ENCODE peak calls at places on chromosome 19, in six cellular contexts. W, Z, U, F, J and R are unnamed samples.

GRCh38 chr19:5058456-5059190 is 89.7 kb downstream of the KDM4B start:
- DNase-seq in Z (no peak), F (no peak), J (no peak), U (no peak), W (no peak), R (no peak)

GRCh38 chr19:36103842-36104552 is 6.9 kb upstream of the OVOL3 start:
- DNase-seq in F (no peak), J (no peak), W (no peak), Z (no peak), U (no peak), R (peak)

GRCh38 chr19:55046975-55047622 is 9.0 kb upstream of the GP6 start:
- DNase-seq in W (no peak), Z (no peak), J (no peak), F (no peak), U (no peak), R (no peak)

GRCh38 chr19:47024502-47024901 is 4.9 kb downstream of the NPAS1 start:
- DNase-seq in U (no peak), J (no peak), W (no peak), Z (no peak), F (no peak), R (no peak)

GRCh38 chr19:37074819-37075362 is 3.3 kb upstream of the ZNF420 start:
- DNase-seq in Z (no peak), J (no peak), F (no peak), W (no peak), U (no peak), R (no peak)

GRCh38 chr19:47663435-47663910 is 49.7 kb upstream of the EHD2 start:
- DNase-seq in U (no peak), J (no peak), F (no peak), W (no peak), Z (no peak), R (no peak)

GRCh38 chr19:49255674-49256073 is 69.3 kb downstream of the SLC6A16 start:
- DNase-seq in Z (no peak), W (no peak), F (no peak), J (no peak), U (no peak), R (no peak)

GRCh38 chr19:35592226-35592625 is 6.3 kb downstream of the PMIS2 start:
- DNase-seq in U (no peak), F (no peak), W (no peak), Z (no peak), J (no peak), R (peak)

GRCh38 chr19:50368649-50369570 is 3.5 kb upstream of the NAPSA start:
- DNase-seq in U (no peak), W (peak), F (peak), J (peak), Z (peak), R (peak)

GRCh38 chr19:45882652-45883585 is 3.0 kb downstream of the IRF2BP1 start:
- DNase-seq in J (peak), W (no peak), Z (peak), F (peak), U (peak), R (peak)

GRCh38 chr19:49691243-49692101 is 556 bp downstream of the CPT1C start:
- DNase-seq in F (peak), U (no peak), Z (no peak), J (peak), W (no peak), R (no peak)

GRCh38 chr19:46411088-46412033 is 2.0 kb downstream of the CCDC8 start:
- DNase-seq in U (no peak), F (no peak), J (no peak), Z (no peak), W (no peak), R (no peak)

GRCh38 chr19:30227661-30228112 is 144.5 kb upstream of the ZNF536 start:
- DNase-seq in F (peak), U (peak), J (no peak), Z (peak), W (no peak), R (peak)

GRCh38 chr19:28489126-28489660 is 723.8 kb downstream of the UQCRFS1 start:
- DNase-seq in J (no peak), F (no peak), Z (no peak), W (no peak), U (no peak), R (no peak)

GRCh38 chr19:58498316-58499020 is 13.3 kb downstream of the SLC27A5 start:
- DNase-seq in F (no peak), J (peak), W (peak), Z (no peak), U (no peak), R (no peak)

GRCh38 chr19:36605839-36606478 is 846 bp downstream of the ZNF382 start:
- DNase-seq in U (no peak), Z (no peak), W (no peak), J (no peak), F (no peak), R (peak)

GRCh38 chr19:49546825-49547565 is 19.2 kb downstream of the RCN3 start:
- DNase-seq in U (no peak), F (peak), Z (peak), J (peak), W (no peak), R (peak)

GRCh38 chr19:47267350-47267759 is 7.3 kb upstream of the INAFM1 start:
- DNase-seq in W (no peak), F (no peak), Z (no peak), U (no peak), J (no peak), R (no peak)

GRCh38 chr19:8148088-8148409 is 1.3 kb downstream of the FBN3 start:
- DNase-seq in U (no peak), W (no peak), Z (no peak), F (no peak), J (no peak), R (no peak)

GRCh38 chr19:8148410-8149231 is 771 bp downstream of the FBN3 start:
- DNase-seq in Z (no peak), F (no peak), U (peak), W (no peak), J (no peak), R (no peak)

GRCh38 chr19:8146877-8147575 is 2.4 kb downstream of the FBN3 start:
- DNase-seq in Z (no peak), J (no peak), F (no peak), U (no peak), W (no peak), R (no peak)

GRCh38 chr19:8145969-8146368 is 3.4 kb downstream of the FBN3 start:
- DNase-seq in U (no peak), J (no peak), W (no peak), Z (no peak), F (no peak), R (no peak)

GRCh38 chr19:8147579-8147978 is 1.8 kb downstream of the FBN3 start:
- DNase-seq in J (no peak), F (no peak), W (no peak), Z (no peak), U (no peak), R (no peak)
- TF ChIP-seq POLR2A in J (no peak), F (no peak), W (no peak), Z (no peak), U (no peak), R (no peak)

DNA sequence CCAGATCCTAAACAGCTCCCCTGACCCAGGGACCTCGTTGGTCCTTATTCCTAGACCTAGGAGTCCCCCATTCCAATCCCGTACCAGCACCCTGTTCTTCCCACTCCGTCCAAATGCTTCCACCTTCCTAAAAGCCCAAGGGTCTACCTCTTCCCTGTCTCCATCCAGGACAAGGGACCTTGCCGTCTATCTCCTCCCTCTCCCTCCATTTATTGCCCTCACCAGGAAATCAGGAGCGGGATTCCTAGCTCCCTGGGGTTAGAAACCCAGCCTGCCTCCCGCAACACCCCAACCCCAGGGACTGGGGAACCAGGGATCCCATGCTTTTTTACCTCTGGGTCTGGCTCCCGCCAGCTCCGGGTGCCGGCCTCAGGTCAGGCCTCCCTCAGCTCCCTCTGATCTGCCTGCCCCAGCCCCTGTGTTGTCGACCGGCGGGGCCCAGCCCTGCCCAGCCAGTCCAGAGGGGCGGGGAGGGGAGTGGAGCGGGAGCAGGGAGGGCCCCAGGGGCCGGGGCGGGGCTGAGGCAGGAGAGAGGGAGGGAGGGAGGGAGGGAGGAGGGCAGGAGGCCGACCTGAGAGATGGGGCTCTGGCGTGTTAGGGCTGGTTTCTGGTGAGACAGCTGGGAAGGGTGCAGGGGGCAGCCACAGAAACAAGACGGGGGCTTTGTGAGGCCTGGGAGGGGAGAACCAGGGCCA is at the start of gene B3GNT8:
- DNase-seq in Z (peak), J (peak), U (peak), W (peak), F (peak), R (peak)
- TF ChIP-seq POLR2A in Z (peak), J (no peak), U (no peak), W (no peak), F (peak), R (no peak)

GRCh38 chr19:18203408-18203862 is 407 bp downstream of the RAB3A start:
- DNase-seq in J (no peak), W (peak), Z (no peak), U (no peak), F (peak), R (peak)

GRCh38 chr19:18203863-18204393 is at the start of gene RAB3A:
- DNase-seq in U (peak), J (peak), W (peak), F (peak), Z (peak), R (peak)

GRCh38 chr19:18205180-18205915 is 1.5 kb upstream of the RAB3A start:
- DNase-seq in F (peak), Z (peak), W (peak), J (peak), U (no peak), R (peak)

GRCh38 chr19:18206018-18206417 is 2.2 kb upstream of the RAB3A start:
- DNase-seq in W (no peak), Z (no peak), F (no peak), J (no peak), U (no peak), R (no peak)

DNA sequence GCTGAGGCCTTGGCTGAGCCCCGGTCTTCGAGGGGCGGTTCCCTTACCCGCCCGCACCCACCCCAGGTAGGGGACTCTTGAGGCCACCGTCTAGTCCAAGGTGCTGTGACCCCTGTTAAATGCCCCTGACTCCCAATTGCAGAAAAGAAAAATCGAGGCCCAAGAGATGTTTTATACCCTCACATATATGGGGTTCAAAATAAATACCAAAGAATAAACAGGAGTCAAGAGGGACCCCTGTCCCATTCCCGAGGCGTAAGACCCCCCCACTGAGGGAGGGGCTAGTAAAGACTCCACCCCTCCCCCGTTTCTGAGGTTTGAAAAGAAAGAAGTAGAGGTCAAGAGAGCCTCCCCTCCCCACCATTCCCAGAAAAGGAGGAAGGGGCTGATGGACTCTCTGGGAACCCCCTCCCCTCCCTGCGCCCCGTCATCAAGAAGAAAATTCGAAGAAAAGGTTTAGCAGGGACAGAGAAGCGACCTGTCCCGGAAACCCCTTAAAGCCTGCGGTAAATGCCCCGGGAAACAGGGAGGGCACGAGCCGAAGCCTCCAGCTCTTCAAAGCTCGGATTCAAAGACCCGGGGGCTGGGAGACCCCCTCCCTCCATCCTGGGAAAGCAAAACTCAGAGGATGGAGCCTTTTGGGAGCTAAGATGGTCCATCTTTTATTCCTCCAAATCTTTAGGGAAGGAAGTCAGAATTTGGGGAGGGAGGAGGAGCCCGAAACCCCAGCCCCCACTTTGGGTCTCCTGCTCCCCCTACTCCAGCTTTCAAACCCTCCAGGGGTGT is 745 bp upstream of the RAB3A start:
- DNase-seq in F (peak), J (peak), W (peak), U (no peak), Z (no peak), R (no peak)
- TF ChIP-seq POLR2A in F (no peak), J (peak), W (no peak), U (no peak), Z (no peak), R (peak)

GRCh38 chr19:18192673-18193387 is at the start of gene MPV17L2:
- DNase-seq in F (peak), Z (peak), J (peak), U (peak), W (peak), R (peak)
- TF ChIP-seq POLR2A in F (peak), Z (peak), J (peak), U (peak), W (peak), R (peak)

DNA sequence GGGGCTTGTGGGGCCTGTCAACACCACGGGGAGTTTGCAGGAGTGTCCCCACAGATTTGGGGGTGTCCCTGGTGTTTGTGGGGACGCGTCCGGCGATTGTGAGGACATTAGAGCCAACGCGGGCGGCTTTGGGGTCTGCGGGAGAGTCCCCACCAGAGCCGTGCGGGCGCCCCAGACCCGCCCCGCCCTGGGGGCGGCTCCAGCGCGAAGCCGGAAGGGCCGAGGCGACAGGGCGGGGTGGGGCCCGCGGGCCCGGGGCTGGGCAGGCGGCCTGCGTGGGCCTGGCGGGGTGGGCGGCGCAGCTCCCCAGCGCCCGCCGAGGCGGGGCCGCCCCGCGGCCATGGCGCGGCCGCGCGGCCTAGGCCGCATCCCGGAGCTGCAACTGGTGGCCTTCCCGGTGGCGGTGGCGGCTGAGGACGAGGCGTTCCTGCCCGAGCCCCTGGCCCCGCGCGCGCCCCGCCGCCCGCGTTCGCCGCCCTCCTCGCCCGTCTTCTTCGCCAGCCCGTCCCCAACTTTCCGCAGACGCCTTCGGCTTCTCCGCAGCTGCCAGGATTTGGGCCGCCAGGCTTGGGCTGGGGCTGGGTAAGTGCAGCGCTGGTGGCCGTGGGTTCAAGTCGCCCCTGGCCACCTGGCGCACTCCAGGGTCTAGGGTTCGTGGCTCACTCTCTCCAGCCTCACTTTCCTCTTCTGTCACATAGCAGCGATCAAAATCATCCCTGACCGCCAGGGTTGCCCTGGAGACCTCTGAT is 10.3 kb downstream of the PDE4A start:
- DNase-seq in J (peak), W (no peak), U (no peak), F (no peak), Z (peak), R (peak)
- TF ChIP-seq POLR2A in J (no peak), W (peak), U (no peak), F (no peak), Z (peak), R (no peak)

DNA sequence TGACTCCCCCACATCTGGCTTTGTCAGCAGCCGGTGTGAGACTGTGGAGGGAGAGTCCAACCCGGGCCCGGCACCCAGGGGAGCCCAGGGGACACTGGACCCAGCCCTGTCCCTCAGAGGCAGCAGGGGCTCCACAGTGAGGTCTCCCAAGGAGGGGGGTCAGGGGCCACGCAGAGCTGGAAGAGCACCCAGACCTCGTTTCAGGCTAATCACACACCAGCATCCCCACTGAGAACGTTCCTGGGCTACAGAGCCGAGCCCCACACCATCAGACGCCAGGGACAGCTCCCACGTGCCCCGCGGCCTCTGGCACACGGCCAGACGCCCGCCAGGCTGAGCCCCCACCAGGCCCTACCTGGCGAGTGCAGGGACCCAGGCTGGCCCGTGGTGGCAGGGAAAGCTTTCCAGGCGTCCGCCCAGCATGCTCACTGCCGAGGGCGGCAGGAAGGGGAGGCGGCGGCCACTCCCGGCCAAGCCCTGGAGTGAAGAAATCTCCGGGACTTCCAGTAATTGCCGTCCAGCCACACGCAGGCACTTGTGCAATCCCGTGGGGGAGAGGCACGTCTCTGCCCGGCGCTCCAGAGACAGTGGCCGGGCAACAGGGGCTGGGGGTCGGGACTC is 19.2 kb downstream of the SBNO2 start:
- DNase-seq in W (peak), U (no peak), F (peak), Z (peak), J (peak), R (no peak)
- TF ChIP-seq POLR2A in W (peak), U (no peak), F (peak), Z (peak), J (peak), R (no peak)

GRCh38 chr19:10431254-10431942 is 11.1 kb downstream of the PDE4A start:
- DNase-seq in J (no peak), W (no peak), F (peak), U (no peak), Z (no peak), R (peak)
- TF ChIP-seq POLR2A in J (no peak), W (no peak), F (no peak), U (no peak), Z (no peak), R (no peak)

GRCh38 chr19:13155472-13156284 is 5.5 kb downstream of the IER2 start:
- DNase-seq in W (peak), U (no peak), F (peak), Z (peak), J (peak), R (peak)

GRCh38 chr19:13153627-13154240 is 3.5 kb downstream of the IER2 start:
- DNase-seq in F (no peak), Z (no peak), J (peak), U (no peak), W (no peak), R (peak)

GRCh38 chr19:13152854-13153626 is 2.8 kb downstream of the IER2 start:
- DNase-seq in W (peak), F (peak), J (peak), U (peak), Z (peak), R (peak)

GRCh38 chr19:13154911-13155471 is 4.8 kb downstream of the IER2 start:
- DNase-seq in U (peak), F (peak), Z (peak), W (peak), J (peak), R (peak)

GRCh38 chr19:13154241-13154778 is 4.1 kb downstream of the IER2 start:
- DNase-seq in F (peak), U (no peak), Z (peak), W (peak), J (peak), R (peak)
- TF ChIP-seq POLR2A in F (peak), U (peak), Z (peak), W (peak), J (peak), R (peak)

DNA sequence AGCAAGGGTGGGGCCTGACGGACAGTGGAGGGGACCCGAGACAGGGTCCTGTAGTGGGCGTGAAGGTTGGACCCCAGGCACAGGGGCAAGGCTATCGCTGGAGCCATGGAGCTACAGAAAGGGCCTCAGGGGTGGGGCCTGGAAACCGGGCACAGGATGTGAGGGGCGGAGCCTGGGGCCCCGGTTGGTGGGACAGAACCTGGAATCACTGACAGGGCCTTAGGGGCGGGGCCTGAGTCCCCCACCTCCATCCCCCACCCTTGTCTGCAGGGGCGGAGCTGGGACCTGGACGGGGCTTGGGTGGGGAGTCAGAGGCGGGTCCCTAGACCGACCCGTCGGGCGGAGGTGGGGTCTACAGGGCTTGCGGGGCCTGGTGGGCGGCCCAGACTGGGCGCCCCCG is 26.0 kb downstream of the DCAF15 start:
- DNase-seq in J (peak), F (peak), Z (peak), W (peak), U (no peak), R (peak)
- TF ChIP-seq POLR2A in J (no peak), F (no peak), Z (peak), W (no peak), U (no peak), R (no peak)

DNA sequence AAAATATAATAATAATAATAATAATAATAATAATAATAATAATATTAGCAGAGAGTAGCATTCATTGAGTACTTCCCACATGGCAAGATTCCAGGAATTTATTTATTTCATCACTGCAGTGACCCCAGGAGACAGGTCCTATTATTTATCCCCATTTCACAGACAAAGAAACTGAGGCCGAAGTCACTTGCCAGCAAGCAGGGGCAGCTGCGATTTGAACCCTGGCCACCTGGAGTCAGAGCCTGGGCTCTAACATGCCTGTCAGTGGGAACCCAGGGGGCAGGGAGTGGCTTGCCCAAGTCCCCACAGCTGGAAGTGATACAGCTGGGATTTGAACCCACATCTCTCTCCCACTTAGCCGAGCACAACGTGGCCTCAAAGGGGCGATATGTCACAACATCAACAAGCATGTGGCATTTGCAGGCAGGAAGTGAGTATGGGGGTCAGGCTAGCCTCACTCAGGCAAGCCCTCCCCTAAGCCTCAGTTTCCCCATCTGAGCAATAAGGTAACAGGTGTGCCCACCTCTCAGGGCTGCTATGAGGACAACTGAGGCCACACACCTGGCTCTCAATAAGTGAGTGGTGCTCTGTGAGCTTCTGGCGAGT is 2.9 kb downstream of the SHFL start:
- DNase-seq in W (no peak), J (no peak), U (no peak), F (no peak), Z (no peak), R (no peak)
- TF ChIP-seq POLR2A in W (no peak), J (no peak), U (no peak), F (no peak), Z (no peak), R (no peak)